ENCODE peak calls at places on chromosomes 6 and 20, in four cellular contexts. W is ovary, D is HCT116, P is OCI-LY7. C is an unnamed sample.
A peak's percentile ranks its signal among the peaks of the same experiment; 100 is the strongest.

GRCh38 chr6:2468601-2468955 is 223.2 kb upstream of the GMDS start:
- DNase-seq in D (no peak), W (no peak), P (no peak), C (no peak)

GRCh38 chr6:152117156-152118129 is 310.0 kb downstream of the ESR1 start:
- DNase-seq in P (no peak), D (no peak), W (no peak), C (no peak)

GRCh38 chr6:164690241-164690640 is 619.2 kb downstream of the C6orf118 start:
- DNase-seq in W (no peak), D (no peak), P (no peak), C (no peak)

GRCh38 chr6:12594541-12594893 is 122.0 kb upstream of the PHACTR1 start:
- DNase-seq in W (no peak), P (peak; percentile 43), D (no peak), C (no peak)

GRCh38 chr6:14784596-14785360 is 461.1 kb upstream of the JARID2 start:
- DNase-seq in P (no peak), W (no peak), D (no peak), C (no peak)

GRCh38 chr20:58636396-58636982 is 14.6 kb upstream of the STX16 start:
- DNase-seq in D (no peak), W (no peak), P (no peak), C (no peak)

GRCh38 chr6:82909551-82909950 is 156.1 kb downstream of the UBE3D start:
- DNase-seq in D (no peak), W (no peak), P (no peak), C (no peak)

GRCh38 chr6:158022749-158023596 is 41.3 kb downstream of the SYNJ2 start:
- DNase-seq in W (no peak), D (no peak), P (no peak), C (no peak)

GRCh38 chr6:166757226-166758135 is 130.4 kb upstream of the RPS6KA2 start:
- DNase-seq in W (no peak), D (no peak), P (no peak), C (no peak)

GRCh38 chr6:107187630-107188029 is 72.3 kb upstream of the BEND3 start:
- DNase-seq in D (no peak), P (no peak), W (no peak), C (no peak)

GRCh38 chr20:45934046-45934586 is 367 bp upstream of the PCIF1 start:
- DNase-seq in P (peak; percentile 76), W (peak; percentile 83), D (peak; percentile 15), C (peak; percentile 81)

GRCh38 chr6:105968230-105968954 is 117.7 kb upstream of the PRDM1 start:
- DNase-seq in P (no peak), W (no peak), D (no peak), C (no peak)

GRCh38 chr6:156028310-156029131 is 572.9 kb upstream of the NOX3 start:
- DNase-seq in P (peak; percentile 34), W (no peak), D (no peak), C (no peak)

GRCh38 chr20:1807394-1807793 is 87.8 kb upstream of the SIRPA start:
- DNase-seq in P (no peak), D (no peak), W (no peak), C (no peak)

GRCh38 chr20:37939701-37940151 is 36.8 kb downstream of the VSTM2L start:
- DNase-seq in W (no peak), P (no peak), D (no peak), C (no peak)

DNA sequence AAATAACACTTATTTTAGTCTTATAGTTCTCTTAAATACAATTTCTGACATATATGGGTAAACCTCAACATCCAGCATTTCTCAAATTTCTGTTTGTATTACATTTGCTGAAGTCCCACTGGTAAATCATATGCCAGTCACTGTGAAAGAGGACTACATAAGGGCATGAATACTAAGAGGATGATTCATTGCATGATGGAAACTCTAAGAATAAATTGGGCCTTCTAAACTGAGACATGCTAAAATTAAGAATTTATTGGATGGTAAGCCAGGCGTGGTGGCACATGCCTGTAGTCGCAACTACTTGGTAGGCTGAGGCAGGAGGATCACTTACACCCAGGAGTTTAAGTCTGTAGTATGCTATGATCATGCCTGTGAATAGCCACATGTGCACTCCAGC is 12.1 kb downstream of the DEFB123 start:
- DNase-seq in D (no peak), W (no peak), P (no peak), C (no peak)
- H3K4me3 ChIP-seq in D (no peak overlapping the region), W (no peak overlapping the region), P (no peak overlapping the region), C (no peak overlapping the region)

DNA sequence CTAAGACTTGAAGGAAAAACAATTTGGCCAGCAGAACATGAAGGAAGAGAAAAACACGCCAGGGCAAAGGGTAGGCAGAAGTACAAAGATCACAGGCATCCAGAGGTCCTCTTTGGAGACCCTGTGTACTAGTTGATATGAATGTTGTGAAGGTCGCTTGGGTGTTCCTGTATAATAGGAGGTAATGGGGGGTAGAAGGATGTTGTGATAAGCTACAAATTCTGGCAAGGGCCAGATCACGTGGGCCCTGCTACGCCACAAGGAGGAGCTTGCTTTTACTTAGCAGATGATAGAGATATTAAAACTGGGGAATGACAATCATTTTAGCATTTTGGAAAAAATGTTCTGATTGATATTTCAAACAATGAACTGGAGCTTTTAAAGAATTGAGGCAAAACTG is 878 bp upstream of the HLA-DMA start:
- DNase-seq in D (no peak), P (no peak), W (no peak), C (no peak)
- H3K27ac ChIP-seq in D (no peak overlapping the region), P (peak overlapping the region; percentile 74), W (no peak overlapping the region), C (no peak overlapping the region)

DNA sequence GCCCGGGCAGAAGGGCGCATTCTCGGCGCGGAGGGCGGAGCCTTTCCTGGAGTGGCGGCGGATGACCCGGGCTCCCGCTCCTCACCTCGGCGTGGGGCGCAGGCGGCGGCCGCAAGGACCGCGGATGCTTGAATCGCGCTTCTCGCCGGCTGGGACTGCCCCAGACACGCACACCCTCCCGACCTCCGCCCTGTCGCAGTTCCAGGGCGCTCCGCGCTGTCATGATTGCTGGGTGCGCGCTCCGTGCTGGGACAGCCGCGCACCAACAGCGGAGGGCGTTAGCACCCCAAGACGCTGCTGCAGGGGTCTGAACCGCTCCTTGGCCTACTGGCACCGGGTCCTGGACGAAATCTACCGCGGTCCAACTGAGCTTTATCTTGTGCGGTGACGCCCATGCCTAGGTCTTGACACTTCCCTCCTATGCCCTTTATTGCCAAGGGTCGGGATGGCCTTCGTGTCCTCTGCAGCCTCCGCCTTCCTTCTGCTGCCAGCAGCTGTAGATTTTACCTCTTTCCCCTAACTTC is 43.3 kb downstream of the IRAK1BP1 start:
- DNase-seq in P (no peak), W (no peak), D (no peak), C (peak; percentile 28)
- H3K4me3 ChIP-seq in P (no peak overlapping the region), W (peak overlapping the region; percentile 38), D (no peak overlapping the region), C (no peak overlapping the region)

DNA sequence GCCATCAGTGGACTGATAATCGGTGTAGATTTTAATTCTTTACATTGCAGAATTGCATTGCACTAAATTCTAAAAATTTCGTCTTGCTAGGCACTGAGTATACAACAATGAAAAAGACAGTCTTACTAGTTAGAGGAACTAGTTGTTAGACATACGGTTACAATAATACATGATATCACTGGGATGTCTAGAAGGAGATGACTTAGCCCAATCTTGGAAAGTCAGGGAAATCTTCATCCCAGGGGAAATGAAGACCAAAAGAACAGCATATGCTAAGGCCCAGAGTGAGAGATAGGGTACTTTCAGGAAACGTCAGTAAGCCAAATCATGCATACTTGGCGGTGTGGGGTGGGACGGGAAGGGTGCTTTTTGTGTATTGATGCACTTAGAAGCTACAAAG is 891 bp downstream of the CEP57L1 start:
- DNase-seq in W (no peak), D (no peak), P (no peak), C (no peak)
- H3K27ac ChIP-seq in W (no peak overlapping the region), D (no peak overlapping the region), P (no peak overlapping the region), C (peak overlapping the region; percentile 98)